ENCODE peak calls at places on chromosomes 16 and 17, in six cellular contexts. Q is body of pancreas; V is Panc1; C is esophagus mucosa; U is CD4-positive, alpha-beta T cell; E is gastroesophageal sphincter. M is an unnamed sample.

GRCh38 chr16:11213373-11213772 is 42.6 kb downstream of the SOCS1 start:
- ATAC-seq in V (peak), E (no peak), U (no peak), Q (no peak), C (peak), M (peak)

GRCh38 chr16:24139282-24139681 is 116.9 kb upstream of the CACNG3 start:
- ATAC-seq in E (no peak), C (peak), V (no peak), U (no peak), Q (no peak), M (peak)

GRCh38 chr16:46743232-46743719 is 4.9 kb downstream of the MYLK3 start:
- ATAC-seq in E (peak), C (peak), Q (no peak), V (no peak), U (no peak), M (peak)

GRCh38 chr17:61416540-61417363 is 17.1 kb downstream of the TBX2 start:
- ATAC-seq in E (peak), Q (peak), V (peak), C (peak), U (peak), M (peak)

GRCh38 chr17:55134486-55135157 is 130.1 kb upstream of the HLF start:
- ATAC-seq in C (no peak), U (no peak), V (no peak), E (no peak), Q (no peak), M (no peak)

GRCh38 chr16:85539084-85539483 is 74.0 kb upstream of the GSE1 start:
- ATAC-seq in Q (no peak), E (no peak), V (no peak), U (no peak), C (no peak), M (no peak)

GRCh38 chr16:68382296-68382718 is 66.0 kb downstream of the SMPD3 start:
- ATAC-seq in V (peak), E (no peak), U (no peak), Q (no peak), C (peak), M (peak)

GRCh38 chr16:31537362-31537921 is 9.7 kb downstream of the AHSP start:
- ATAC-seq in Q (peak), U (no peak), V (no peak), C (no peak), E (no peak), M (peak)

GRCh38 chr16:23679274-23679985 is 741 bp downstream of the PLK1 start:
- ATAC-seq in Q (no peak), E (no peak), C (peak), V (peak), U (no peak), M (no peak)

GRCh38 chr17:62140836-62141235 is 75.8 kb upstream of the MED13 start:
- ATAC-seq in C (no peak), U (no peak), E (no peak), V (no peak), Q (peak), M (no peak)

GRCh38 chr17:28001149-28001548 is 41.3 kb upstream of the NLK start:
- ATAC-seq in U (no peak), E (no peak), V (no peak), C (no peak), Q (no peak), M (no peak)

GRCh38 chr17:70053241-70054234 is 21.5 kb upstream of the KCNJ16 start:
- ATAC-seq in E (peak), V (peak), Q (peak), U (no peak), C (no peak), M (no peak)

GRCh38 chr16:70725912-70726828 is 40.3 kb upstream of the MTSS2 start:
- ATAC-seq in U (no peak), C (no peak), E (peak), V (no peak), Q (peak), M (no peak)

GRCh38 chr17:81396722-81397313 is 1.6 kb downstream of the BAHCC1 start:
- ATAC-seq in C (peak), Q (no peak), E (no peak), U (peak), V (no peak), M (no peak)

GRCh38 chr16:83400234-83400633 is 407.5 kb upstream of the HSBP1 start:
- ATAC-seq in Q (no peak), E (no peak), C (no peak), U (no peak), V (no peak), M (no peak)

GRCh38 chr17:7834554-7834890 is 505 bp downstream of the KDM6B start:
- ATAC-seq in V (peak), U (peak), Q (no peak), E (peak), C (peak), M (peak)

GRCh38 chr17:17798573-17799255 is 38.1 kb downstream of the SREBF1 start:
- ATAC-seq in C (no peak), U (no peak), V (no peak), Q (no peak), E (no peak), M (no peak)

GRCh38 chr16:23434380-23434779 is 18.6 kb downstream of the COG7 start:
- ATAC-seq in V (peak), Q (peak), C (peak), U (no peak), E (no peak), M (no peak)

GRCh38 chr16:19835989-19836421 is 48.6 kb downstream of the GPRC5B start:
- ATAC-seq in C (no peak), Q (no peak), E (no peak), V (no peak), U (no peak), M (no peak)

GRCh38 chr17:49495842-49496182 is 719 bp downstream of the NGFR start:
- ATAC-seq in C (no peak), Q (no peak), E (no peak), U (no peak), V (peak), M (no peak)

GRCh38 chr17:8359769-8360168 is 16.7 kb downstream of the KRABD2 start:
- ATAC-seq in V (no peak), E (peak), Q (no peak), C (peak), U (no peak), M (no peak)

GRCh38 chr16:389317-389716 is 7.5 kb upstream of the PGAP6 start:
- ATAC-seq in E (no peak), C (peak), Q (no peak), U (no peak), V (peak), M (no peak)

GRCh38 chr16:57529324-57530103 is 6.9 kb downstream of the CCDC102A start:
- ATAC-seq in C (no peak), Q (no peak), E (no peak), U (no peak), V (no peak), M (no peak)

GRCh38 chr16:57070424-57070823 is 22.0 kb upstream of the CPNE2 start:
- ATAC-seq in Q (no peak), U (no peak), E (no peak), V (no peak), C (no peak), M (no peak)

GRCh38 chr16:22946433-22946832 is 132.5 kb downstream of the HS3ST2 start:
- ATAC-seq in E (no peak), V (no peak), C (no peak), U (no peak), Q (no peak), M (no peak)

GRCh38 chr17:40553694-40554534 is 11.4 kb downstream of the CCR7 start:
- ATAC-seq in C (no peak), U (peak), Q (no peak), V (no peak), E (peak), M (peak)

GRCh38 chr17:9529033-9529748 is 46.4 kb downstream of the STX8 start:
- ATAC-seq in E (no peak), C (no peak), Q (no peak), V (peak), U (no peak), M (peak)

GRCh38 chr17:59754547-59754946 is 47.1 kb downstream of the VMP1 start:
- ATAC-seq in E (no peak), U (peak), Q (no peak), V (peak), C (peak), M (no peak)

GRCh38 chr17:33514369-33514768 is 221.3 kb upstream of the ASIC2 start:
- ATAC-seq in C (no peak), E (no peak), V (no peak), U (no peak), Q (peak), M (no peak)

GRCh38 chr17:45823598-45823997 is 21.1 kb upstream of the SPPL2C start:
- ATAC-seq in V (no peak), C (no peak), E (no peak), Q (no peak), U (peak), M (no peak)

GRCh38 chr17:42667088-42667951 is 8.2 kb downstream of the TUBG2 start:
- ATAC-seq in Q (peak), U (no peak), E (peak), C (peak), V (peak), M (no peak)

GRCh38 chr16:3797904-3798811 is 80.8 kb upstream of the TRAP1 start:
- ATAC-seq in V (no peak), C (no peak), U (no peak), Q (no peak), E (no peak), M (peak)

GRCh38 chr16:14586637-14587036 is 43.4 kb downstream of the PARN start:
- ATAC-seq in U (no peak), E (no peak), C (no peak), Q (no peak), V (no peak), M (no peak)

GRCh38 chr17:45132302-45132568 is at the start of gene PLCD3:
- ATAC-seq in C (no peak), Q (peak), U (no peak), E (no peak), V (no peak), M (no peak)

GRCh38 chr17:74362811-74363498 is 1.3 kb upstream of the BTBD17 start:
- ATAC-seq in C (no peak), E (no peak), V (no peak), U (no peak), Q (no peak), M (no peak)

M was measured in stimulated activated memory B cell treated with anti-CD40 and anti-IgM and Interleukin-4, amounts not matched to agents 10 μg/mL and 1 μg/mL and 100 μg/mL, for 72 hours.